ENCODE peak calls at places on chromosomes 7 and 10, in seven cellular contexts. One of them, this sample, is unnamed.

GRCh38 chr10:49474901-49475300 is 64.0 kb downstream of the ERCC6 start:
- DNase-seq in esophagus muscularis mucosa: no peak
- DNase-seq in stimulated activated CD4-positive, alpha-beta T cell treated with anti-CD3 and anti-CD28 coated beads, Interleukin-1b, Interleukin-23, amount 100 ng/mL, for 24 hours: no peak
- DNase-seq in A549: no peak
- DNase-seq in nephron progenitor cell: no peak
- DNase-seq in foreskin melanocyte: no peak
- DNase-seq in OCI-LY7: no peak
- DNase-seq in this sample: no peak

GRCh38 chr10:49254556-49255318 is 44.2 kb upstream of the C10orf71 start:
- DNase-seq in esophagus muscularis mucosa: peak; percentile 87
- DNase-seq in stimulated activated CD4-positive, alpha-beta T cell treated with anti-CD3 and anti-CD28 coated beads, Interleukin-1b, Interleukin-23, amount 100 ng/mL, for 24 hours: no peak
- DNase-seq in A549: no peak
- DNase-seq in nephron progenitor cell: no peak
- DNase-seq in foreskin melanocyte: no peak
- DNase-seq in OCI-LY7: no peak
- DNase-seq in this sample: no peak

GRCh38 chr7:79789584-79790345 is 336.3 kb upstream of the MAGI2 start:
- DNase-seq in esophagus muscularis mucosa: no peak
- DNase-seq in stimulated activated CD4-positive, alpha-beta T cell treated with anti-CD3 and anti-CD28 coated beads, Interleukin-1b, Interleukin-23, amount 100 ng/mL, for 24 hours: no peak
- DNase-seq in A549: no peak
- DNase-seq in nephron progenitor cell: no peak
- DNase-seq in foreskin melanocyte: no peak
- DNase-seq in OCI-LY7: no peak
- DNase-seq in this sample: peak; percentile 31

GRCh38 chr7:69049341-69049740 is 548.9 kb upstream of the AUTS2 start:
- DNase-seq in esophagus muscularis mucosa: peak; percentile 45
- DNase-seq in stimulated activated CD4-positive, alpha-beta T cell treated with anti-CD3 and anti-CD28 coated beads, Interleukin-1b, Interleukin-23, amount 100 ng/mL, for 24 hours: no peak
- DNase-seq in A549: no peak
- DNase-seq in nephron progenitor cell: no peak
- DNase-seq in foreskin melanocyte: no peak
- DNase-seq in OCI-LY7: no peak
- DNase-seq in this sample: no peak

GRCh38 chr10:52316005-52316404 is 1.9 kb downstream of the DKK1 start:
- DNase-seq in esophagus muscularis mucosa: no peak
- DNase-seq in stimulated activated CD4-positive, alpha-beta T cell treated with anti-CD3 and anti-CD28 coated beads, Interleukin-1b, Interleukin-23, amount 100 ng/mL, for 24 hours: no peak
- DNase-seq in A549: peak; percentile 20
- DNase-seq in nephron progenitor cell: no peak
- DNase-seq in foreskin melanocyte: no peak
- DNase-seq in OCI-LY7: no peak
- DNase-seq in this sample: no peak

GRCh38 chr7:55971045-55971444 is 6.7 kb downstream of the NIPSNAP2 start:
- DNase-seq in esophagus muscularis mucosa: no peak
- DNase-seq in stimulated activated CD4-positive, alpha-beta T cell treated with anti-CD3 and anti-CD28 coated beads, Interleukin-1b, Interleukin-23, amount 100 ng/mL, for 24 hours: no peak
- DNase-seq in A549: no peak
- DNase-seq in nephron progenitor cell: no peak
- DNase-seq in foreskin melanocyte: no peak
- DNase-seq in OCI-LY7: no peak
- DNase-seq in this sample: peak; percentile 16

GRCh38 chr10:104734408-104734807 is 93.3 kb downstream of the SORCS3 start:
- DNase-seq in esophagus muscularis mucosa: peak; percentile 90
- DNase-seq in stimulated activated CD4-positive, alpha-beta T cell treated with anti-CD3 and anti-CD28 coated beads, Interleukin-1b, Interleukin-23, amount 100 ng/mL, for 24 hours: no peak
- DNase-seq in A549: no peak
- DNase-seq in nephron progenitor cell: no peak
- DNase-seq in foreskin melanocyte: no peak
- DNase-seq in OCI-LY7: no peak
- DNase-seq in this sample: no peak

GRCh38 chr10:26430641-26431163 is 7.4 kb upstream of the APBB1IP start:
- DNase-seq in esophagus muscularis mucosa: peak; percentile 21
- DNase-seq in stimulated activated CD4-positive, alpha-beta T cell treated with anti-CD3 and anti-CD28 coated beads, Interleukin-1b, Interleukin-23, amount 100 ng/mL, for 24 hours: no peak
- DNase-seq in A549: no peak
- DNase-seq in nephron progenitor cell: no peak
- DNase-seq in foreskin melanocyte: no peak
- DNase-seq in OCI-LY7: peak; percentile 68
- DNase-seq in this sample: peak; percentile 78

GRCh38 chr7:48610705-48611104 is 313.6 kb upstream of the CDC14C start:
- DNase-seq in esophagus muscularis mucosa: no peak
- DNase-seq in stimulated activated CD4-positive, alpha-beta T cell treated with anti-CD3 and anti-CD28 coated beads, Interleukin-1b, Interleukin-23, amount 100 ng/mL, for 24 hours: no peak
- DNase-seq in A549: no peak
- DNase-seq in nephron progenitor cell: no peak
- DNase-seq in foreskin melanocyte: no peak
- DNase-seq in OCI-LY7: no peak
- DNase-seq in this sample: no peak

This sample was measured in trophoblast cell.